ENCODE peak calls at places on chromosomes 16 and 17, in six cellular contexts. A is sigmoid colon, V is breast epithelium, L is HCT116, U is HepG2, S is transverse colon. F is an unnamed sample.

GRCh38 chr16:2587891-2588565 is 50.2 kb downstream of the PDPK1 start:
- DNase-seq in U (no peak), L (no peak), V (peak; percentile 33), A (peak; percentile 57), S (no peak), F (no peak)

GRCh38 chr17:15247891-15248529 is 17.1 kb downstream of the PMP22 start:
- DNase-seq in S (no peak), U (no peak), V (no peak), L (no peak), A (no peak), F (no peak)

GRCh38 chr16:67562918-67563707 is 787 bp downstream of the CTCF start:
- DNase-seq in S (peak; percentile 62), L (peak; percentile 24), V (no peak), U (peak; percentile 40), A (peak; percentile 79), F (peak; percentile 65)

GRCh38 chr16:88541831-88542230 is 28.4 kb upstream of the ZC3H18 start:
- DNase-seq in A (no peak), L (no peak), V (no peak), U (no peak), S (no peak), F (no peak)

GRCh38 chr17:33968350-33969044 is 286.6 kb upstream of the CCL2 start:
- DNase-seq in V (no peak), S (no peak), L (no peak), U (no peak), A (no peak), F (no peak)

GRCh38 chr16:2520784-2521577 is 810 bp downstream of the AMDHD2 start:
- DNase-seq in L (no peak), A (peak; percentile 74), V (no peak), S (peak; percentile 59), U (peak; percentile 70), F (peak; percentile 50)

GRCh38 chr17:64540118-64540776 is 33.5 kb downstream of the CEP95 start:
- DNase-seq in S (no peak), A (no peak), L (no peak), V (no peak), U (peak; percentile 12), F (no peak)

GRCh38 chr16:1458336-1458976 is 14.1 kb upstream of the CCDC154 start:
- DNase-seq in S (no peak), V (no peak), L (no peak), U (no peak), A (no peak), F (no peak)

GRCh38 chr16:12141073-12141472 is 164.5 kb downstream of the SNX29 start:
- DNase-seq in L (no peak), U (no peak), A (no peak), V (no peak), S (no peak), F (no peak)

GRCh38 chr17:57294075-57294474 is 37.8 kb downstream of the MSI2 start:
- DNase-seq in A (no peak), U (no peak), V (no peak), S (no peak), L (no peak), F (no peak)

GRCh38 chr17:4407216-4407615 is 26.5 kb upstream of the SPNS3 start:
- DNase-seq in U (no peak), L (no peak), V (no peak), S (no peak), A (no peak), F (no peak)

GRCh38 chr16:2235234-2235651 is 1.0 kb upstream of the DNASE1L2 start:
- DNase-seq in V (no peak), L (no peak), A (no peak), U (no peak), S (no peak), F (no peak)

GRCh38 chr16:80317132-80318098 is 223.4 kb upstream of the DYNLRB2 start:
- DNase-seq in A (no peak), U (peak; percentile 16), V (no peak), S (no peak), L (no peak), F (no peak)
- TF ChIP-seq CTCF in A (no peak), U (peak; percentile 33), V (no peak), S (peak; percentile 10), L (no peak), F (no peak)

DNA sequence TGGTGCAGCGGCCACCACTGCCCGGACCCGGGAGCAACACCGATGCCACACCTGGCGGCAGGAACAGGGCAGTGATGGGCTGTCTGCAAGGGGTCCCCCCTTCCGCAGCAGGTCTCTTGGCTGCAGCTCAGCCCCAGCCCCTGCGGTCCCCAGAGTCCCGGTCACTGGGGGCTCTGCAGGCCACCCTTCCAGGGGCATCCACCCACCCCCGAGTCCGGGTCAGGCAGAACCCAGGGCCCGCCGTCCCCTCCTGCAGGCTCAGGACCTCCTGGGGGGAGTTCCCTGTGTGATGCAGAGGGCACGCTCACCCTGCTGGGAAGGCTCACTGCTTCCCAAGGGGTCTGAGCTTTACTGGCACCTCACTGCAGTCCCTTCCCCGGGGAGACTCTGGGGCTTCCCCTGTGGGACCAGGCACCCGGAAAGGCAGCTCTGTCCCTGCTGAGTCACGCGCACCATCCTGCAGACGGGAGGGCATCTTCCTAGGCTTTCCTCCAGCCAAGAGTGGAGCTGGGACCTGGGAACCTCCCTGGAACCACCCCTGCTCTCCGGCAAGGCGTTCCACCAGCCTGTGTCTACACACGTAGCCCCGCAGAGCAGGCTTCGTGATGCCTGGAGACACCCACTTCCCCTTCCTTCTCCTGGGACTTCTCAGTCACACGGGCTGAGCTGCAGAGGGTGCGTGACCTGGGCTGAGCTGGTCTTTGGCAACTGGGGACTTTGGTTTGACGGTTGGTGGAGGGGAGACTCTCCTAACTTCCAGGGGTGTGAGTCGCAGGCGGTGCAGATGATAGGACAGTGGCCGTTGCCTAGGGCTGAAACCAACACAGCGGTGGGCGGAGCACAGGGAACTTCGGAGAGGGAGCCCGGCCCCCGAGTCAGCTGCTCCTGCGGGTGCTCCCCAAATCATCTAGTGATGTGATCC is 23.4 kb downstream of the SLC25A10 start:
- DNase-seq in L (no peak), V (no peak), U (no peak), S (peak; percentile 54), A (peak; percentile 65), F (peak; percentile 63)
- TF ChIP-seq POLR2AphosphoS5 in L (no peak), V (no peak), U (no peak), S (peak; percentile 8), A (no peak), F (peak; percentile 41)

DNA sequence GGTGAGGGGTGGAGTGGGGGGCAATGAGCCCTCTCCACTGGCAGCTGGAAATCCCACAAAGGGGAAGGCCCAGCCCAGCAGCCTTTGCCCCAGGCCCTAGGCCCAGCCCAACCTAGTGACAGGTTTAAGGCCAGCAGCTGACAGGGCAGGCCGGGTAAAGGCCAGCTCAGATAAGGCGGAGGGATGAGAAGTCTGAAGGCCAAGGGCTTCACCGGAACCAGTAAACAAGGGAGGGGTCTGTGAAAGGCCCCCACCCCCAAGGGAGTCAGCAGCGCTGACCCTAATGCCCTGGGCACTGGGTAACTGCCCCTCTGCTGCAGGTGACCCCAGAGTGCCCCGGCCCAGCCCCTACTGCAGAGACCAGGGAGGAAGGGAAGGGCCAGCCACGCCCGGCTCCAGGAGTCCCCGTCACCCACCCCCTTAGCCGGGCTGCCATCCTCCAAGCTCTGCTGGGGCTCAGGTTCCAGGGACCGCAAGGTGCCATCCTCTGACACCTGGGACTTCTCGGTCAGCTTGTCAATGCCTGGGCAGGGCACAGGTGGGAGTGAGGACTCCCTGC is 17.5 kb downstream of the OTOP3 start:
- DNase-seq in L (no peak), V (no peak), U (no peak), A (no peak), S (peak; percentile 45), F (no peak)
- H3K4me3 ChIP-seq in L (no peak overlapping the region), V (no peak overlapping the region), U (no peak overlapping the region), A (no peak overlapping the region), S (no peak overlapping the region), F (no peak overlapping the region)

GRCh38 chr16:51146256-51146924 is 4.7 kb downstream of the SALL1 start:
- DNase-seq in S (no peak), L (no peak), U (no peak), A (no peak), V (no peak), F (no peak)
- TF ChIP-seq CTCF in S (no peak), L (no peak), U (peak; percentile 44), A (no peak), V (no peak), F (no peak)

GRCh38 chr16:23847251-23847650 is 11.5 kb downstream of the PRKCB start:
- DNase-seq in L (no peak), U (no peak), V (no peak), S (no peak), A (no peak), F (no peak)
- TF ChIP-seq POLR2AphosphoS5 in L (no peak), U (no peak), V (no peak), S (no peak), A (no peak), F (no peak)

F was measured in stomach.